ENCODE peak calls at places on chromosome 9, in ten cellular contexts. L is CD4-positive, CD25-positive, alpha-beta regulatory T cell; O is H1; Z is heart left ventricle; T is left lung; R is tibial artery; B is fibroblast of lung; K is endodermal cell; X is A673; U is breast epithelium. G is an unnamed sample.

GRCh38 chr9:128568470-128569083 is 16.2 kb downstream of the SPTAN1 start:
- DNase-seq in L (no peak), O (no peak), Z (no peak), T (no peak), R (no peak), B (peak; percentile 13), K (no peak), X (no peak), U (no peak), G (no peak)

GRCh38 chr9:125549465-125550215 is 157.4 kb downstream of the MAPKAP1 start:
- DNase-seq in L (no peak), O (no peak), Z (peak; percentile 66), T (no peak), R (peak; percentile 83), B (peak; percentile 78), K (no peak), X (peak; percentile 36), U (no peak), G (no peak)

GRCh38 chr9:84773023-84773422 is 103.5 kb downstream of the NTRK2 start:
- DNase-seq in L (no peak), O (no peak), Z (no peak), T (no peak), R (no peak), B (peak; percentile 19), K (no peak), X (no peak), U (no peak), G (no peak)

GRCh38 chr9:82271099-82271498 is 282.5 kb downstream of the SPATA31D1 start:
- DNase-seq in L (no peak), O (no peak), Z (no peak), T (no peak), R (no peak), B (peak; percentile 79), K (no peak), X (no peak), U (no peak), G (no peak)

GRCh38 chr9:113558632-113559502 is 95.3 kb downstream of the RGS3 start:
- DNase-seq in L (no peak), O (no peak), Z (peak; percentile 95), T (no peak), R (peak; percentile 97), B (peak; percentile 98), K (peak; percentile 28), X (no peak), U (peak; percentile 60), G (no peak)

GRCh38 chr9:112898872-112899281 is 8.2 kb upstream of the SLC46A2 start:
- DNase-seq in L (no peak), O (no peak), Z (no peak), T (no peak), R (no peak), B (no peak), K (no peak), X (no peak), U (no peak), G (no peak)

GRCh38 chr9:121559183-121559582 is 59.5 kb upstream of the GGTA1 start:
- DNase-seq in L (no peak), O (no peak), Z (no peak), T (no peak), R (no peak), B (no peak), K (no peak), X (no peak), U (no peak), G (no peak)

GRCh38 chr9:75941066-75941465 is 50.6 kb downstream of the PCSK5 start:
- DNase-seq in L (no peak), O (no peak), Z (no peak), T (no peak), R (no peak), B (no peak), K (no peak), X (no peak), U (no peak), G (no peak)

GRCh38 chr9:116549061-116549664 is 137.9 kb upstream of the TRIM32 start:
- DNase-seq in L (no peak), O (no peak), Z (peak; percentile 80), T (peak; percentile 88), R (peak; percentile 88), B (peak; percentile 97), K (no peak), X (peak; percentile 12), U (no peak), G (no peak)

GRCh38 chr9:130869250-130869649 is 27.4 kb downstream of the QRFP start:
- DNase-seq in L (no peak), O (no peak), Z (peak; percentile 69), T (no peak), R (no peak), B (peak; percentile 47), K (no peak), X (peak; percentile 70), U (no peak), G (no peak)

GRCh38 chr9:37903581-37903830 is 421 bp downstream of the SLC25A51 start:
- DNase-seq in L (no peak), O (no peak), Z (no peak), T (no peak), R (peak; percentile 75), B (no peak), K (no peak), X (peak; percentile 35), U (no peak), G (no peak)

GRCh38 chr9:87711857-87712800 is 13.8 kb upstream of the CTSL start:
- DNase-seq in L (no peak), O (no peak), Z (no peak), T (no peak), R (no peak), B (peak; percentile 82), K (peak; percentile 65), X (peak; percentile 44), U (no peak), G (no peak)

GRCh38 chr9:18824095-18824666 is 208.8 kb downstream of the SAXO1 start:
- DNase-seq in L (no peak), O (no peak), Z (no peak), T (no peak), R (no peak), B (no peak), K (peak; percentile 51), X (no peak), U (no peak), G (no peak)

GRCh38 chr9:84671651-84672467 is 2.3 kb downstream of the NTRK2 start:
- DNase-seq in L (no peak), O (no peak), Z (no peak), T (no peak), R (no peak), B (no peak), K (no peak), X (no peak), U (no peak), G (no peak)

GRCh38 chr9:35616681-35617459 is 1.3 kb downstream of the CD72 start:
- DNase-seq in L (peak; percentile 69), O (no peak), Z (peak; percentile 82), T (peak; percentile 93), R (peak; percentile 84), B (peak; percentile 61), K (peak; percentile 76), X (no peak), U (no peak), G (peak; percentile 73)

GRCh38 chr9:129014124-129014523 is 14.0 kb downstream of the SH3GLB2 start:
- DNase-seq in L (no peak), O (no peak), Z (no peak), T (no peak), R (no peak), B (no peak), K (no peak), X (no peak), U (no peak), G (no peak)

GRCh38 chr9:105466898-105467455 is 19.1 kb downstream of the FSD1L start:
- DNase-seq in L (no peak), O (no peak), Z (no peak), T (no peak), R (no peak), B (peak; percentile 52), K (no peak), X (no peak), U (no peak), G (no peak)

GRCh38 chr9:89390578-89390977 is 72.3 kb downstream of the SECISBP2 start:
- DNase-seq in L (no peak), O (no peak), Z (no peak), T (no peak), R (no peak), B (no peak), K (no peak), X (no peak), U (no peak), G (no peak)

GRCh38 chr9:89387197-89387849 is 69.0 kb downstream of the SECISBP2 start:
- DNase-seq in L (no peak), O (no peak), Z (no peak), T (no peak), R (no peak), B (no peak), K (no peak), X (no peak), U (no peak), G (no peak)

GRCh38 chr9:89390068-89390555 is 71.8 kb downstream of the SECISBP2 start:
- DNase-seq in L (no peak), O (no peak), Z (no peak), T (no peak), R (no peak), B (no peak), K (no peak), X (no peak), U (no peak), G (no peak)

GRCh38 chr9:89387970-89388867 is 69.9 kb downstream of the SECISBP2 start:
- DNase-seq in L (no peak), O (no peak), Z (peak; percentile 63), T (peak; percentile 90), R (peak; percentile 76), B (peak; percentile 94), K (no peak), X (peak; percentile 35), U (no peak), G (no peak)

GRCh38 chr9:89388868-89389177 is 70.5 kb downstream of the SECISBP2 start:
- DNase-seq in L (no peak), O (no peak), Z (no peak), T (no peak), R (no peak), B (no peak), K (no peak), X (no peak), U (no peak), G (no peak)
- H3K27ac ChIP-seq in L (no peak overlapping the region), O (no peak overlapping the region), Z (peak overlapping the region; percentile 46), T (no peak overlapping the region), R (no peak overlapping the region), B (no peak overlapping the region), K (no peak overlapping the region), X (no peak overlapping the region), U (peak overlapping the region; percentile 84), G (no peak overlapping the region)

GRCh38 chr9:92759446-92759845 is 5.2 kb downstream of the BICD2 start:
- DNase-seq in L (no peak), O (no peak), Z (no peak), T (no peak), R (no peak), B (no peak), K (no peak), X (no peak), U (no peak), G (no peak)
- H3K4me3 ChIP-seq in L (no peak overlapping the region), O (no peak overlapping the region), Z (no peak overlapping the region), T (no peak overlapping the region), R (no peak overlapping the region), B (no peak overlapping the region), K (no peak overlapping the region), X (no peak overlapping the region), U (no peak overlapping the region), G (no peak overlapping the region)

GRCh38 chr9:133689151-133689763 is 48.9 kb downstream of the SARDH start:
- DNase-seq in L (no peak), O (no peak), Z (peak; percentile 9), T (peak; percentile 41), R (no peak), B (no peak), K (no peak), X (no peak), U (no peak), G (no peak)
- H3K27me3 ChIP-seq in L (no peaks in the 10 kb centered on the region), O (no peaks in the 10 kb centered on the region), Z (peaks cover 1% of the 10 kb centered on the region), T (no peaks in the 10 kb centered on the region), R (peaks cover 36% of the 10 kb centered on the region), B (no peaks in the 10 kb centered on the region), K (no peaks in the 10 kb centered on the region), X (no peaks in the 10 kb centered on the region), U (no peaks in the 10 kb centered on the region), G (no peaks in the 10 kb centered on the region)

GRCh38 chr9:16705121-16705604 is 165.3 kb downstream of the BNC2 start:
- DNase-seq in L (no peak), O (peak; percentile 70), Z (peak; percentile 87), T (peak; percentile 69), R (peak; percentile 91), B (peak; percentile 97), K (peak; percentile 90), X (peak; percentile 15), U (peak; percentile 57), G (no peak)
- H3K27ac ChIP-seq in L (no peak overlapping the region), O (no peak overlapping the region), Z (peak overlapping the region; percentile 87), T (peak overlapping the region; percentile 82), R (peak overlapping the region; percentile 81), B (peak overlapping the region; percentile 99), K (peak overlapping the region; percentile 67), X (no peak overlapping the region), U (peak overlapping the region; percentile 85), G (no peak overlapping the region)

G was measured in CD8-positive, alpha-beta T cell.